ENCODE peak calls at places on chromosomes 7 and 10, in eight cellular contexts. H is transverse colon; J is head of caudate nucleus; E is posterior cingulate gyrus; F is stimulated activated CD4-positive, alpha-beta T cell treated with anti-CD3 and anti-CD28 coated beads, Interleukin-1b, Interleukin-23, amount 100 ng/mL, for 1 hour; U is activated CD4-positive, alpha-beta T cell treated with anti-CD3 and anti-CD28 coated beads, Interleukin-2, amount 50 U/mL, for 48 hours; V is SK-N-SH; T is 8988T. P is an unnamed sample.

GRCh38 chr10:121614746-121615145 is 16.5 kb upstream of the FGFR2 start:
- DNase-seq in F (no peak), E (no peak), H (no peak), U (no peak), J (no peak), V (no peak), T (no peak), P (no peak)

GRCh38 chr7:89771003-89771636 is 383.1 kb upstream of the STEAP1 start:
- DNase-seq in E (no peak), J (no peak), T (no peak), U (no peak), H (no peak), V (no peak), F (no peak), P (no peak)

GRCh38 chr10:49173848-49174247 is 14.3 kb downstream of the TMEM273 start:
- DNase-seq in U (no peak), H (no peak), F (no peak), E (no peak), T (no peak), J (no peak), V (no peak), P (no peak)

GRCh38 chr10:132200344-132201110 is 13.8 kb downstream of the DPYSL4 start:
- DNase-seq in V (peak), F (no peak), H (no peak), T (no peak), J (no peak), E (no peak), U (no peak), P (no peak)

GRCh38 chr10:119759832-119760231 is 34.0 kb downstream of the INPP5F start:
- DNase-seq in T (no peak), V (no peak), U (no peak), J (no peak), H (no peak), F (no peak), E (no peak), P (no peak)

GRCh38 chr7:100357131-100357561 is 771 bp upstream of the PILRB start:
- DNase-seq in F (no peak), T (no peak), U (no peak), V (peak), E (no peak), J (no peak), H (no peak), P (no peak)

GRCh38 chr10:84375881-84376280 is 47.5 kb downstream of the CCSER2 start:
- DNase-seq in T (no peak), H (no peak), U (no peak), J (no peak), E (no peak), F (no peak), V (no peak), P (no peak)

GRCh38 chr7:94477878-94478277 is 31.7 kb upstream of the CASD1 start:
- DNase-seq in T (no peak), H (no peak), F (no peak), J (no peak), U (no peak), V (no peak), E (no peak), P (no peak)

GRCh38 chr10:129605986-129606518 is 139.0 kb downstream of the MGMT start:
- DNase-seq in V (no peak), H (peak), J (no peak), T (no peak), U (no peak), F (no peak), E (no peak), P (peak)

GRCh38 chr10:47104786-47105385 is 193.7 kb downstream of the PTPN20 start:
- DNase-seq in E (no peak), V (no peak), H (no peak), F (no peak), T (no peak), J (no peak), U (no peak), P (no peak)

GRCh38 chr10:114605155-114605797 is 52.8 kb downstream of the ABLIM1 start:
- DNase-seq in U (no peak), T (no peak), J (no peak), E (no peak), F (no peak), H (no peak), V (no peak), P (no peak)

GRCh38 chr7:41910916-41911315 is 208.0 kb upstream of the INHBA start:
- DNase-seq in V (no peak), E (no peak), J (no peak), U (no peak), H (no peak), F (no peak), T (no peak), P (no peak)

GRCh38 chr7:79735012-79735411 is 281.5 kb upstream of the MAGI2 start:
- DNase-seq in H (no peak), J (no peak), F (no peak), T (no peak), V (no peak), U (no peak), E (no peak), P (no peak)

GRCh38 chr7:51357821-51358220 is 41.2 kb upstream of the COBL start:
- DNase-seq in T (no peak), U (no peak), V (no peak), H (no peak), F (no peak), E (no peak), J (no peak), P (no peak)

GRCh38 chr7:138838166-138838565 is 40.2 kb upstream of the ATP6V0A4 start:
- DNase-seq in J (no peak), T (no peak), V (no peak), U (no peak), H (no peak), F (no peak), E (no peak), P (no peak)

GRCh38 chr7:135718794-135719436 is 9.1 kb downstream of the SLC13A4 start:
- DNase-seq in J (no peak), V (peak), U (no peak), E (no peak), T (no peak), F (no peak), H (no peak), P (no peak)

GRCh38 chr10:78973901-78974408 is 94.8 kb upstream of the ZMIZ1 start:
- DNase-seq in F (no peak), T (peak), H (no peak), E (peak), V (no peak), J (peak), U (peak), P (peak)

GRCh38 chr10:121179006-121179405 is 327.8 kb downstream of the WDR11 start:
- DNase-seq in F (no peak), H (no peak), U (no peak), J (no peak), E (no peak), T (no peak), V (no peak), P (no peak)

GRCh38 chr10:89609730-89610393 is 35.2 kb downstream of the PANK1 start:
- DNase-seq in V (no peak), J (no peak), T (no peak), H (no peak), U (no peak), F (no peak), E (no peak), P (no peak)

GRCh38 chr10:3747984-3748383 is 37.0 kb downstream of the KLF6 start:
- DNase-seq in T (no peak), H (no peak), U (no peak), F (no peak), V (no peak), J (no peak), E (no peak), P (no peak)